ENCODE peak calls at places on chromosomes 12 and 14, in nine cellular contexts. Y is heart left ventricle, B is breast epithelium, H is NB4, F is body of pancreas, E is A549, N is tibial nerve, Q is HCT116, I is IMR-90. J is an unnamed sample.

GRCh38 chr14:81371802-81372201 is 28.3 kb downstream of the STON2 start:
- DNase-seq in B (no peak), Q (no peak), E (no peak), Y (no peak), I (no peak), N (no peak), H (no peak), F (no peak), J (no peak)

GRCh38 chr12:122834921-122835692 is at the start of gene HIP1R:
- DNase-seq in F (peak; percentile 51), B (no peak), N (no peak), Y (peak; percentile 45), E (peak; percentile 50), I (no peak), H (peak; percentile 63), Q (peak; percentile 16), J (peak; percentile 64)

GRCh38 chr12:52867152-52867551 is 18.4 kb upstream of the KRT78 start:
- DNase-seq in N (no peak), E (no peak), Y (no peak), Q (no peak), B (no peak), I (no peak), F (no peak), H (no peak), J (no peak)

GRCh38 chr14:48111151-48111550 is 435.7 kb upstream of the MDGA2 start:
- DNase-seq in E (no peak), N (no peak), I (no peak), Q (no peak), F (no peak), B (no peak), H (no peak), Y (no peak), J (no peak)

GRCh38 chr12:51891843-51892242 is 3.9 kb downstream of the ANKRD33 start:
- DNase-seq in B (no peak), Q (no peak), N (no peak), E (peak; percentile 39), H (peak; percentile 30), I (peak; percentile 31), F (no peak), Y (no peak), J (no peak)

GRCh38 chr12:3305464-3305863 is 185.5 kb upstream of the PRMT8 start:
- DNase-seq in I (no peak), E (no peak), B (no peak), Y (no peak), N (no peak), Q (no peak), H (no peak), F (no peak), J (no peak)

GRCh38 chr12:94098466-94098865 is 49.9 kb upstream of the PLXNC1 start:
- DNase-seq in F (no peak), N (no peak), B (no peak), H (no peak), E (no peak), Y (no peak), Q (no peak), I (peak; percentile 71), J (no peak)

GRCh38 chr12:19872745-19873144 is 433.5 kb downstream of the AEBP2 start:
- DNase-seq in E (no peak), B (no peak), Q (no peak), H (no peak), N (no peak), I (no peak), F (no peak), Y (no peak), J (no peak)

GRCh38 chr12:48854488-48854887 is 2.5 kb upstream of the DDX23 start:
- DNase-seq in F (no peak), Q (no peak), I (no peak), H (no peak), Y (no peak), E (no peak), N (no peak), B (no peak), J (no peak)

GRCh38 chr12:48853228-48853688 is 1.3 kb upstream of the DDX23 start:
- DNase-seq in F (peak; percentile 91), H (peak; percentile 93), I (peak; percentile 89), N (peak; percentile 100), Q (peak; percentile 83), B (peak; percentile 85), E (peak; percentile 87), Y (peak; percentile 85), J (peak; percentile 95)

GRCh38 chr12:48856379-48856778 is 4.4 kb upstream of the DDX23 start:
- DNase-seq in F (no peak), Y (no peak), E (no peak), B (no peak), N (no peak), Q (no peak), I (no peak), H (no peak), J (no peak)

GRCh38 chr12:48852734-48853168 is 788 bp upstream of the DDX23 start:
- DNase-seq in I (no peak), E (no peak), F (no peak), N (no peak), Q (no peak), Y (no peak), H (no peak), B (no peak), J (no peak)

DNA sequence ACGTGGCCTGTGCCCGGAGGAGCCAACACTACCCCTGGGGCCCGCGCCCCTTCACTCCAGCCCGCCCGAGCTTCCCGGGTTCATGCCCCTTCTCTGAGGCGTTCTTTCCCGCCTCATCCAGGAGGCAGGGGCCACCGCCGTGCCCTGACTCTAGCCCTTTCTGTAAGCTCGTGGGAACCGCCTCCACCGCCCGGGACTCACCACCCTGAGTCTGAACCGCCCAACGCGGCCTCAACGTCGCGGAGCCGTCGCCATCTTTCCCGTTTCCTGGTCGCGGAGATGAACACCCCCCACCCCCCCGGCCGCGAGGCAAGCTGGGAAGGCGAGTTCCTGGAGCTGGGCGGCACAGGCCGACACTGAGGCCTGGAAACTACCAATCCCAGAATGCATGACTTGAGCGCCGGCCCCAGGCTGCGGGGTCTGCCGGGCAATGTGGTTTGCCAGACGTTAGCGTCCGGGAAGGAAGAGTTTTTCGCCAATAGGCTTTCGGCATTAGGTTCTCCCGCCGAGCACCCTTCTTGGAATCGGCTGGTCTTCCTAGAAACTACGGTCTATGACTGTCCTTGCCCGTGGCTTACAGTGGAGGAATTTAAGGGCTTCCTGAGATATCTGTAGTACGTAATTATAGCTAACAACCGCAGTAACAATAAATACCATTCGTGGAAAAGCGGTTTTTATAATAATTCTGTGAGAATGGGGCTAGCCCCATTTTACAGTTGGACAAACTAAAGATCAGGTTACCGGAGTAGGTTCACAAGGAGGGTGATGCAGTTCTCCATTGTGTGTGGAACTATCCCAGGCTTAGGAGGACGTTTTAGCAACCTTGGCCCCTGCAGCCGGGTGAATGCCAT is at the start of gene DDX23:
- DNase-seq in Q (peak; percentile 91), H (peak; percentile 99), B (peak; percentile 93), E (peak; percentile 98), F (peak; percentile 95), I (peak; percentile 97), N (peak; percentile 88), Y (peak; percentile 97), J (peak; percentile 94)
- TF ChIP-seq POLR2A in Q (peak; percentile 55), H (peak; percentile 50), B (peak; percentile 70), E (peak; percentile 71), F (peak; percentile 70), I (peak; percentile 68), N (no peak), Y (no peak), J (no peak)

GRCh38 chr14:75438486-75439080 is 10.8 kb downstream of the JDP2 start:
- DNase-seq in H (no peak), E (no peak), Q (no peak), N (no peak), Y (no peak), I (no peak), B (no peak), F (no peak), J (no peak)

GRCh38 chr14:75435473-75435872 is 7.7 kb downstream of the JDP2 start:
- DNase-seq in H (peak; percentile 57), F (no peak), Q (no peak), B (no peak), N (no peak), I (no peak), E (no peak), Y (no peak), J (no peak)

GRCh38 chr14:75434557-75435248 is 6.9 kb downstream of the JDP2 start:
- DNase-seq in B (no peak), Y (no peak), N (no peak), Q (no peak), I (no peak), H (no peak), F (no peak), E (no peak), J (no peak)

GRCh38 chr14:75439989-75440388 is 12.2 kb downstream of the JDP2 start:
- DNase-seq in H (no peak), N (no peak), Q (no peak), B (no peak), E (no peak), Y (no peak), F (no peak), I (no peak), J (no peak)

DNA sequence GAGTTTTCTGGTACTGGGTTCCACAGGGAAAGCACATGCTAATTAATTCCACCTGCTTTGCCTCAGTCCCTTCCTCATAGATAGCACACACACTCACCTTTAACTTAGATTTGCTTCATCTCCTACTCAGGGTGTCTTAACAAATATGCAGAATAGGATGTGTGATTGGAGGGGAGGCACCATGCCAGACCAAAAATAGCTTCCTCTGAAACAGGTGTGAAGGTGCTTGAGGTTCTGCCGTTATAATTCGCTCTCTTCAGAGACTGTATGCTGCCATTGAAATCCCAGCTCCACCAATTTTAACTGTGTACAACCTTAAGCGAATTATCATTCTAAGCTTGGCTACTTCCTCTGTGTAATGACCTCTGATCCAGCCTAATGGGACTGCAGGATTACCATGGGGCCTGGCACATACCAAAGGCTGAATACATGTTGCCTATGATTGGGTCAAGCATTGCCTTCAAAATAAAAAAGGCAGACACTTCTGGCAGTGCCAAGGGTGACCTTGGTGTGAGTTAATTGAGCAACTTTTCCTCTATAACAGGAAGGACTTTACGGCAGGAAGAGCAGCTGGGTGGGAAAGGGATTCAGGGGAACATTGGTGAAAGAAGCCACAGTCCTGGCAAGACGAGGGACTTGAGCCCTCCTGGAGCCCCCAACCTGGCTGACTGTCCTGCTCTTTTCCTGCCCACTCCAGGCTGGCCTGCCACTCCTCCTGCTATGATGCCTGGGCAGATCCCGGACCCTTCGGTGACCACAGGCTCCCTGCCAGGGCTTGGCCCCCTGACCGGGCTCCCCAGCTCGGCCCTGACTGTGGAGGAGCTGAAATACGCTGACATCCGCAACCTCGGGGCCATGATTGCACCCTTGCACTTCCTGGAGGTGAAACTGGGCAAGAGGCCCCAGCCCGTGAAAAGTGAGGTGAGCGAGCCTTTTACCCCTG is 9.7 kb downstream of the JDP2 start:
- DNase-seq in Q (no peak), N (no peak), E (no peak), H (no peak), I (no peak), B (no peak), Y (no peak), F (no peak), J (no peak)
- TF ChIP-seq POLR2A in Q (no peak), N (no peak), E (no peak), H (no peak), I (no peak), B (no peak), Y (no peak), F (no peak), J (no peak)

DNA sequence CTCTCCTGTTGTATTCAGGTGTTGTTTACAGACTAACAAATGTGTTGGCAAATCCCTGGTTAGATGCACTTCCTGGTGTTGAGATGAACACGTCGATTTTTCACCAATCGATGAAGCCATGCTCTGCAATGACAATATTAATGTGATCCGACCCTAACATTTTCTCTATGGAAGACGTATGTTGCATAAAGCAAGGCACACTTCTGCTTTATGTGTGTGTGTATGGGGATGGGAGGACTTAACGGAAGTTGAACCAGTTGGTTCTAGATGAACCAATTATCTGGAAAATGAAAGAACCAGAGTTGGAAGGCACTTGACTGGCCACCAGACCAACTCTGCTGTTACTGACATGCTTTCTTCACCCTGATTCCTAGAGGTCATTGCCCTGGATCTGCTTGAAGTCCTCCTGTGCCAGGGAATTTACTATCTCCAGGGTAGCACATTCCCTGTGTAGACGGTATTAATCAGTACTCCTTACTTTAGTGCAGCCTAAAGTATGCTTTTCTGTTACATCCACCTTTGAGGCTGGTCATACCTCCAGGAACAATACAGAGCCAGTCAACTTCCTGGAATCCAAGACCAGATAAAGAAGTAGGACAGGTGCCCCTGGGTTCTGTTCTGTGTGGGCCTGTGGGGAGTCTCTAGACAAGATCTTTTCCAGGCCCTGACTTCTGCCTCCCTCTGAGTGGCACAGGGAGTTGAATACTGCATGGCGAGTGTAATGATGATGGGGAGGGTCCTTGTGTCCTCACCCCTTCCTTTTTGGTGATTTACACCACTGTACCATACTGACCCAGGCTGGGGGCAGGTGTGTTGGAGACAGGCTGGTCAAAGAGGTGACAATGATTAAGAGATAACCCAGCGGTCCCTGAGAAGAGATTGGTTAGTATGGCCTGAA is 4.1 kb downstream of the SDR39U1 start:
- DNase-seq in Y (no peak), F (no peak), I (no peak), N (no peak), Q (no peak), H (no peak), E (no peak), B (no peak), J (no peak)
- TF ChIP-seq POLR2A in Y (no peak), F (no peak), I (no peak), N (no peak), Q (no peak), H (no peak), E (no peak), B (no peak), J (no peak)

GRCh38 chr14:69151458-69152180 is 1.3 kb downstream of the DCAF5 start:
- DNase-seq in B (peak; percentile 60), H (peak; percentile 85), I (peak; percentile 67), E (peak; percentile 76), F (peak; percentile 77), Q (peak; percentile 48), Y (peak; percentile 78), N (peak; percentile 50), J (peak; percentile 76)
- TF ChIP-seq POLR2A in B (no peak), H (peak; percentile 8), I (no peak), E (no peak), F (peak; percentile 46), Q (no peak), Y (no peak), N (no peak), J (no peak)

J was measured in stomach.